ENCODE peak calls at places on chromosomes 5 and 9, in eight cellular contexts. N is right lobe of liver, A is adrenal gland, S is breast epithelium, B is HCT116, T is tibial nerve, U is ovary, E is heart left ventricle. W is an unnamed sample.

GRCh38 chr5:134215757-134216156 is 10.1 kb downstream of the PPP2CA start:
- DNase-seq in N (no peak), A (no peak), S (no peak), B (no peak), T (no peak), U (no peak), E (no peak), W (no peak)

GRCh38 chr5:91049800-91050199 is 333.3 kb downstream of the ARRDC3 start:
- DNase-seq in N (no peak), A (peak; percentile 73), S (no peak), B (no peak), T (no peak), U (no peak), E (no peak), W (no peak)

GRCh38 chr5:149796025-149796424 is 65.9 kb downstream of the PPARGC1B start:
- DNase-seq in N (no peak), A (no peak), S (no peak), B (no peak), T (no peak), U (no peak), E (no peak), W (no peak)

GRCh38 chr9:116572095-116572748 is 114.9 kb upstream of the TRIM32 start:
- DNase-seq in N (peak; percentile 92), A (peak; percentile 96), S (peak; percentile 81), B (peak; percentile 33), T (peak; percentile 78), U (peak; percentile 94), E (peak; percentile 87), W (peak; percentile 96)

GRCh38 chr9:74458832-74459231 is 38.3 kb upstream of the RORB start:
- DNase-seq in N (no peak), A (no peak), S (no peak), B (no peak), T (no peak), U (no peak), E (no peak), W (no peak)

GRCh38 chr5:77679791-77680190 is 41.3 kb upstream of the OTP start:
- DNase-seq in N (no peak), A (no peak), S (no peak), B (no peak), T (no peak), U (no peak), E (no peak), W (no peak)

GRCh38 chr5:93649234-93649900 is 66.3 kb downstream of the NR2F1 start:
- DNase-seq in N (no peak), A (no peak), S (no peak), B (no peak), T (no peak), U (no peak), E (no peak), W (no peak)

GRCh38 chr5:160092960-160093701 is 26.1 kb downstream of the PWWP2A start:
- DNase-seq in N (no peak), A (no peak), S (no peak), B (no peak), T (no peak), U (no peak), E (no peak), W (no peak)

GRCh38 chr5:140549237-140550144 is 2.0 kb downstream of the EIF4EBP3 start:
- DNase-seq in N (no peak), A (peak; percentile 82), S (no peak), B (no peak), T (peak; percentile 56), U (no peak), E (peak; percentile 72), W (peak; percentile 80)

GRCh38 chr5:150505041-150505511 is 2.9 kb upstream of the NDST1 start:
- DNase-seq in N (no peak), A (no peak), S (no peak), B (no peak), T (no peak), U (no peak), E (no peak), W (no peak)

GRCh38 chr5:175385691-175386360 is 58.2 kb downstream of the DRD1 start:
- DNase-seq in N (no peak), A (no peak), S (no peak), B (no peak), T (no peak), U (no peak), E (no peak), W (no peak)

GRCh38 chr5:176151286-176151685 is 86.9 kb upstream of the SIMC1 start:
- DNase-seq in N (no peak), A (no peak), S (no peak), B (no peak), T (no peak), U (no peak), E (no peak), W (no peak)

GRCh38 chr5:151127926-151128325 is 29.7 kb downstream of the ANXA6 start:
- DNase-seq in N (no peak), A (no peak), S (no peak), B (no peak), T (no peak), U (no peak), E (no peak), W (no peak)

GRCh38 chr5:31530541-31531265 is 1.2 kb downstream of the DROSHA start:
- DNase-seq in N (no peak), A (no peak), S (no peak), B (no peak), T (no peak), U (no peak), E (no peak), W (no peak)
- H3K27ac ChIP-seq in N (no peak overlapping the region), A (no peak overlapping the region), S (no peak overlapping the region), B (no peak overlapping the region), T (no peak overlapping the region), U (no peak overlapping the region), E (no peak overlapping the region), W (no peak overlapping the region)

GRCh38 chr9:96505316-96505991 is 55.5 kb downstream of the HABP4 start:
- DNase-seq in N (no peak), A (no peak), S (no peak), B (no peak), T (peak; percentile 63), U (no peak), E (no peak), W (no peak)
- H3K4me3 ChIP-seq in N (no peak overlapping the region), A (no peak overlapping the region), S (no peak overlapping the region), B (no peak overlapping the region), T (no peak overlapping the region), U (no peak overlapping the region), E (no peak overlapping the region), W (no peak overlapping the region)

GRCh38 chr9:5608298-5609254 is 20.3 kb upstream of the RIC1 start:
- DNase-seq in N (peak; percentile 48), A (no peak), S (no peak), B (no peak), T (no peak), U (no peak), E (no peak), W (no peak)
- TF ChIP-seq POLR2A in N (no peak), A (no peak), S (no peak), B (no peak), T (no peak), U (no peak), E (no peak), W (no peak)

DNA sequence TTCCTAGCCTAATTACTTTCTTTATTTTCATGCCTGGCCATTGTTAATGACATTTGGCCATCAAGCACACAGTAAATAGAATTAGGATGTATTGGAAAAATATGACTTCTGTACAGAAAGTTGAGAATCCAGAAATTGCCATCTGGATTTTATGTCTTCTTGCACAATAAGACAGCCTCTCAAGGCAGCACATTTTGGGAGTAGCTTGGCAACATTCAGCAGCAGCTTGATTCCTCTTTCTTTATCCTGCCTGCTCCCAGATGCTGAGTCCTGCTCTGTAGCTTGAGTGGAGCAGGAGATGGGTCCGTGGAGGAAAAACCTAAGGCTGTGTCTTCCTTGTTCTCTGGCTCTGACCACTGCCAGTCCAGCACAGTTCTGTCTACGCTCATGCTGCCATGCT is 29.3 kb upstream of the ARHGAP26 start:
- DNase-seq in N (no peak), A (no peak), S (no peak), B (no peak), T (no peak), U (no peak), E (no peak), W (no peak)
- H3K27ac ChIP-seq in N (no peak overlapping the region), A (no peak overlapping the region), S (peak overlapping the region; percentile 34), B (no peak overlapping the region), T (no peak overlapping the region), U (no peak overlapping the region), E (no peak overlapping the region), W (no peak overlapping the region)

GRCh38 chr5:147234825-147235635 is at the start of gene STK32A:
- DNase-seq in N (no peak), A (peak; percentile 88), S (no peak), B (no peak), T (peak; percentile 10), U (peak; percentile 78), E (peak; percentile 21), W (peak; percentile 85)

DNA sequence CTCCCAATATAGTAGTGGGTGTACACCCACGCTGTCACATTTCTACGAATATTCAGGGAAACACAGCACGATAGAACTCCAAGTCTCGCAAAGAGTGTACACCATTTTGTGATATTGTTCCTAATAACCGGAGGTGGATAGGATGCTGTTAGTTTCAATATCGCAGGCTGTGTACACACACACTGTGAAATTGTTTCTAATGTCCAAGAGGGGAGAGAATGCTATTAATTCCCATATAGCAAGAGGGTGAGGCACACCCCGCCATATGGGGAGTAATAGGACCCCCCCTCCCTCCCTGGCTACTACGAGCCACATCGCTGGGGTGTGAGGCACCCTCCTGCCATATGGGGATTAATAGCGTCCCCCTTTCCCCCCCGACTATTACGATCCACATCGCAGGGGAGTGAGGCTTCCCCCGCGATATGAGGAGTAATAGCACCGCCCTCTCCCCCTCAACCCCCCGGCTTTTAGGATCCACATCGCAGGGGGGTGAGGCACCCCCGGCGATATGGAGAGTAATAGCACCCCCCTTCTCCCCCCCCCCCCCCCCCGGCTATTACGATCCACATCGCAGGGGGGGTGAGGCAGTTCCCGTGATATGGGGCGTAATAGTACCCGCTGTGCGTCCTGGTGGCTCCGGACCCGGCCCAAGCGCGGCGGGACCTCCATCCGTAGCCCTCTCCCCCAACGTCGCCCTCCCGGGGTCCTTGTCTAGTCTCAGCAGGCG is 565 bp upstream of the STK32A start:
- DNase-seq in N (no peak), A (peak; percentile 56), S (no peak), B (no peak), T (no peak), U (no peak), E (no peak), W (peak; percentile 17)
- H3K4me3 ChIP-seq in N (peak overlapping the region; percentile 21), A (peak overlapping the region; percentile 37), S (peak overlapping the region; percentile 73), B (no peak overlapping the region), T (peak overlapping the region; percentile 63), U (peak overlapping the region; percentile 72), E (peak overlapping the region; percentile 56), W (peak overlapping the region; percentile 68)

GRCh38 chr9:27437652-27438373 is 86.3 kb upstream of the IFNK start:
- DNase-seq in N (no peak), A (no peak), S (no peak), B (no peak), T (no peak), U (no peak), E (no peak), W (no peak)
- TF ChIP-seq POLR2A in N (no peak), A (no peak), S (no peak), B (no peak), T (no peak), U (no peak), E (no peak), W (no peak)

GRCh38 chr9:76292246-76292645 is 102.0 kb downstream of the RFK start:
- DNase-seq in N (no peak), A (peak; percentile 55), S (no peak), B (no peak), T (no peak), U (no peak), E (no peak), W (no peak)
- H3K27ac ChIP-seq in N (no peak overlapping the region), A (no peak overlapping the region), S (no peak overlapping the region), B (no peak overlapping the region), T (no peak overlapping the region), U (no peak overlapping the region), E (no peak overlapping the region), W (no peak overlapping the region)

GRCh38 chr9:133934512-133935221 is 57.5 kb downstream of the VAV2 start:
- DNase-seq in N (no peak), A (no peak), S (no peak), B (no peak), T (no peak), U (no peak), E (peak; percentile 62), W (no peak)
- H3K4me3 ChIP-seq in N (no peak overlapping the region), A (no peak overlapping the region), S (no peak overlapping the region), B (no peak overlapping the region), T (no peak overlapping the region), U (no peak overlapping the region), E (peak overlapping the region; percentile 14), W (no peak overlapping the region)